ENCODE peak calls at places on chromosome 1, in nine cellular contexts. T is kidney, V is HCT116, Q is Peyer's patch, J is ovary, L is lower leg skin, W is psoas muscle, Z is mucosa of descending colon, Y is uterus. K is an unnamed sample.

GRCh38 chr1:216461466-216461865 is 38.2 kb upstream of the USH2A start:
- DNase-seq in T (no peak), V (no peak), Q (no peak), J (no peak), L (no peak), W (no peak), Z (no peak), Y (no peak), K (no peak)

GRCh38 chr1:21573971-21574458 is 64.8 kb downstream of the ALPL start:
- DNase-seq in T (peak; percentile 88), V (peak; percentile 53), Q (peak; percentile 69), J (peak; percentile 57), L (peak; percentile 90), W (peak; percentile 66), Z (peak; percentile 75), Y (peak; percentile 63), K (no peak)

GRCh38 chr1:147598631-147599361 is 57.5 kb downstream of the BCL9 start:
- DNase-seq in T (peak; percentile 91), V (no peak), Q (peak; percentile 68), J (no peak), L (peak; percentile 91), W (peak; percentile 56), Z (peak; percentile 79), Y (peak; percentile 24), K (peak; percentile 43)

GRCh38 chr1:107477233-107477632 is 336.4 kb downstream of the NTNG1 start:
- DNase-seq in T (no peak), V (no peak), Q (no peak), J (no peak), L (no peak), W (no peak), Z (no peak), Y (no peak), K (no peak)

GRCh38 chr1:59412705-59413326 is 115.9 kb downstream of the FGGY start:
- DNase-seq in T (no peak), V (no peak), Q (no peak), J (no peak), L (no peak), W (no peak), Z (no peak), Y (no peak), K (no peak)

GRCh38 chr1:178594133-178594532 is 81.2 kb downstream of the TEX35 start:
- DNase-seq in T (no peak), V (no peak), Q (no peak), J (no peak), L (no peak), W (peak; percentile 21), Z (no peak), Y (no peak), K (no peak)

GRCh38 chr1:3610823-3611169 is 512 bp downstream of the MEGF6 start:
- DNase-seq in T (no peak), V (no peak), Q (no peak), J (no peak), L (no peak), W (no peak), Z (no peak), Y (no peak), K (no peak)

GRCh38 chr1:186536272-186536905 is 75.5 kb upstream of the PDC start:
- DNase-seq in T (no peak), V (no peak), Q (no peak), J (no peak), L (no peak), W (no peak), Z (no peak), Y (no peak), K (no peak)

GRCh38 chr1:111570781-111571181 is 48.8 kb upstream of the RAP1A start:
- DNase-seq in T (no peak), V (peak; percentile 19), Q (peak; percentile 68), J (no peak), L (no peak), W (no peak), Z (no peak), Y (no peak), K (peak; percentile 41)

GRCh38 chr1:100353988-100354387 is 1.7 kb downstream of the CDC14A start:
- DNase-seq in T (no peak), V (peak; percentile 50), Q (no peak), J (no peak), L (no peak), W (no peak), Z (no peak), Y (no peak), K (no peak)

GRCh38 chr1:174766727-174767126 is 233.0 kb upstream of the CACYBP start:
- DNase-seq in T (no peak), V (no peak), Q (no peak), J (no peak), L (no peak), W (no peak), Z (no peak), Y (no peak), K (no peak)

GRCh38 chr1:41483960-41484844 is at the start of gene EDN2:
- DNase-seq in T (peak; percentile 95), V (no peak), Q (peak; percentile 86), J (no peak), L (no peak), W (no peak), Z (peak; percentile 87), Y (no peak), K (no peak)

DNA sequence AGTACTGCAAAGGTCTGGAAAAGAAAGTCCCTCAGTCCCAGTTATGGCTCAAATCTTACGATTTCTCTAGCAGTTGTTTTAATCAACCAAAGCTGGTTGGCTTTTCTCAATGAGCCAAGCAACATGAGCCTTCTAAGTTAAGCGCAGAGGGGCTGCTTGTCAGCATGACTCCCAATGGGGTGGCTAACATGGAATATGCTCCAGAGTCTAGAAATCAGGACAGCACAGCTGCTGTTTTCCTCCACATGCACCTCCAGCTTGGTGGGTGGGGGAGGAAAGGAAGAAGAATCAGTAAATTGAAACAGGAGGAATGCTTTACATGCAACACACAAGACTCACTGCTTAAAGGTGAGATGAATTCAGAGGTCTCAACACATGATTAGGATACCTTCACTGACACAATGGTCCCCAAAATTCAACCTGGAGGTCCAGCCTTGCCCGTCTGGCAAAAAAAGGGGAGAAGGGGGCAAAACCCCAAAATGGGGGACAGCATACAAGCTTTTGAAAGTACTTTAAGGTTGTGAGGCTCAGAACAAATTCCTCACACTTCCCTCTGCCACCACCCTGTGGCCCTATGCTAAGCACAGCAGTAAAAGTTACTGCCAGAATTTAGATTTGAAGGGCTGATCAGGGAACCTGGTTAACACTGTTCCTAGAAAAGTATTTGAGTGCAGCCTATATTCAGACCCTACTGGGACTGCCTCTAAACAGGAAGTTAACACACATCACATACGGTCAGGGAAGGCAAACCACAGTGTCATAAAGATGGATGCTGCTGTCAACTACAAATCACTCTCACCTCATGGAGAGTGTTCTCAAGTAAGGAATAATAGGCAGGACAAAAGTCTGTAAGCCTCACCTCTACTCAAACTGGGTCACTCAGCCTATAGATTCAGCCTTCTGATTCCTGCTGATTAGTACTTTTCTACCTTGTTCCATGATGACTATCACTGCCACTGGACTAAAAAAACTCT is 2.6 kb downstream of the GATAD2B start:
- DNase-seq in T (no peak), V (no peak), Q (no peak), J (no peak), L (no peak), W (no peak), Z (no peak), Y (no peak), K (no peak)
- TF ChIP-seq CTCF in T (peak; percentile 4), V (no peak), Q (no peak), J (no peak), L (no peak), W (peak; percentile 18), Z (no peak), Y (no peak), K (no peak)

DNA sequence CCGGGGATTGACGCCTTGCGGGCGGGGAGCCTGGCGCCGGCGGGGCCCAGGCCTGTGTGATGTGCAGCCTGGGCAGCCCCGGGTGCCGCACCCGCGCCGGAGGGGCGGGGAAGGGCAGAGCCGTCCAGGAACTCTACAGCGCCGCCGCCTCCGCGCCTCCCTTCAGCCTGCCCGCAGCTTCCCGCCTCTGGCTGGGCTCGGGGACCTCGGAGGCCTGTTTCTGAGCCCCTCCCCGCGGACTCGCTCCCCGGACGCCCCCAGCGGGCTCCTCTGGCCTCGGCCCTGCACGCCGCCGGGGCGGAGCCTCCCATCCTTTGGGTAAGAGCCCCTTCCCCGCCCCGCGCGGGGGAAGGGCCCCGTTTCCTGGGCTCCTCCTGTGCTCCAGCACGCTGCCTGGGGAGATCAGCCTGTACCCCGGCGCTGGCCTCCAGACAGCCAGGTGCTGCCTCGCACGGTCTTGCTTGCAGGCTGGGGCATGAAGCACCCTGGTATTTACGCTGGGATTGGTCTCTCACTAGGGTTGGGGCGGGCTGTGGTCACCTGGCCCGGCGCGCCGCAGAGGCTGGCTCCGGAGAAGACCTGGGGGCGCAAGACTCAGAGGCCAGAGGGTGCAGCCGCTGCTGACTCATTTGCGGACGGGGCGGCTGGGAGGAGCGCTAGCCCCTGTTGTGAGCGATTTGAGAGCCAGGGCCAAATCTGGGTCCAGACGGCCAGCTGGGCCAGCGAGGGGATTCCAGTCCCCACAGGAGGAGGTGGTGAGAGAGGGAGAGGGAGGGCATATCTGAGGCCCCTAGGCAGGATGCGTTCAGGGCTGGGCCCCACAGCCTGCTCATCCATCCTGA is 5.7 kb upstream of the ACOT11 start:
- DNase-seq in T (peak; percentile 90), V (peak; percentile 61), Q (peak; percentile 87), J (peak; percentile 73), L (peak; percentile 90), W (peak; percentile 60), Z (peak; percentile 87), Y (peak; percentile 59), K (peak; percentile 45)
- TF ChIP-seq CTCF in T (no peak), V (no peak), Q (peak; percentile 16), J (no peak), L (no peak), W (no peak), Z (no peak), Y (no peak), K (no peak)

GRCh38 chr1:212649020-212649419 is 40.5 kb downstream of the ATF3 start:
- DNase-seq in T (no peak), V (no peak), Q (no peak), J (no peak), L (no peak), W (no peak), Z (no peak), Y (no peak), K (no peak)

GRCh38 chr1:212651977-212652376 is 43.4 kb downstream of the ATF3 start:
- DNase-seq in T (no peak), V (no peak), Q (no peak), J (no peak), L (no peak), W (no peak), Z (no peak), Y (no peak), K (no peak)

GRCh38 chr1:212650228-212650627 is 41.7 kb downstream of the ATF3 start:
- DNase-seq in T (no peak), V (no peak), Q (no peak), J (no peak), L (no peak), W (no peak), Z (no peak), Y (no peak), K (no peak)

GRCh38 chr1:212652609-212653008 is 44.0 kb downstream of the ATF3 start:
- DNase-seq in T (no peak), V (no peak), Q (no peak), J (no peak), L (no peak), W (no peak), Z (no peak), Y (no peak), K (no peak)

GRCh38 chr1:212651521-212651920 is 43.0 kb downstream of the ATF3 start:
- DNase-seq in T (no peak), V (no peak), Q (no peak), J (no peak), L (no peak), W (no peak), Z (no peak), Y (no peak), K (no peak)
- TF ChIP-seq CTCF in T (no peak), V (no peak), Q (no peak), J (no peak), L (no peak), W (no peak), Z (no peak), Y (no peak), K (no peak)

GRCh38 chr1:5992034-5992813 is at the start of gene NPHP4:
- DNase-seq in T (peak; percentile 100), V (peak; percentile 99), Q (peak; percentile 100), J (peak; percentile 100), L (peak; percentile 100), W (peak; percentile 99), Z (peak; percentile 100), Y (peak; percentile 100), K (peak; percentile 100)
- TF ChIP-seq CTCF in T (no peak), V (no peak), Q (peak; percentile 8), J (peak; percentile 20), L (no peak), W (no peak), Z (no peak), Y (no peak), K (no peak)